ENCODE peak calls at places on chromosome 12, in four cellular contexts. One of them, this sample, is unnamed.

GRCh38 chr12:130357729-130358330 is 20.1 kb downstream of the PIWIL1 start:
- DNase-seq in GM12878: no peak
- DNase-seq in GM12891: no peak
- DNase-seq in K562: no peak
- DNase-seq in this sample: no peak

GRCh38 chr12:47085815-47086252 is 6.1 kb upstream of the AMIGO2 start:
- DNase-seq in GM12878: no peak
- DNase-seq in GM12891: no peak
- DNase-seq in K562: no peak
- DNase-seq in this sample: peak

GRCh38 chr12:42090899-42091298 is 53.8 kb downstream of the GXYLT1 start:
- DNase-seq in GM12878: no peak
- DNase-seq in GM12891: no peak
- DNase-seq in K562: no peak
- DNase-seq in this sample: no peak

GRCh38 chr12:115870527-115870926 is 407.0 kb downstream of the MED13L start:
- DNase-seq in GM12878: no peak
- DNase-seq in GM12891: no peak
- DNase-seq in K562: no peak
- DNase-seq in this sample: no peak

GRCh38 chr12:55499810-55500252 is 7.7 kb downstream of the OR6C68 start:
- DNase-seq in GM12878: no peak
- DNase-seq in GM12891: no peak
- DNase-seq in K562: no peak
- DNase-seq in this sample: no peak

GRCh38 chr12:47133981-47134380 is 54.2 kb upstream of the AMIGO2 start:
- DNase-seq in GM12878: no peak
- DNase-seq in GM12891: no peak
- DNase-seq in K562: no peak
- DNase-seq in this sample: no peak

GRCh38 chr12:56718167-56718566 is 6.9 kb downstream of the NACA start:
- DNase-seq in GM12878: no peak
- DNase-seq in GM12891: no peak
- DNase-seq in K562: peak
- DNase-seq in this sample: peak

GRCh38 chr12:110677206-110677911 is 11.6 kb downstream of the HVCN1 start:
- DNase-seq in GM12878: peak
- DNase-seq in GM12891: no peak
- DNase-seq in K562: no peak
- DNase-seq in this sample: peak

GRCh38 chr12:109927622-109928021 is 27.5 kb downstream of the TCHP start:
- DNase-seq in GM12878: no peak
- DNase-seq in GM12891: peak
- DNase-seq in K562: peak
- DNase-seq in this sample: no peak

GRCh38 chr12:85279449-85280137 is 427 bp upstream of the ALX1 start:
- DNase-seq in GM12878: no peak
- DNase-seq in GM12891: no peak
- DNase-seq in K562: no peak
- DNase-seq in this sample: no peak

GRCh38 chr12:69873429-69873828 is 48.4 kb downstream of the MYRFL start:
- DNase-seq in GM12878: no peak
- DNase-seq in GM12891: no peak
- DNase-seq in K562: no peak
- DNase-seq in this sample: no peak

GRCh38 chr12:25591132-25591531 is 38.0 kb upstream of the LMNTD1 start:
- DNase-seq in GM12878: no peak
- DNase-seq in GM12891: no peak
- DNase-seq in K562: no peak
- DNase-seq in this sample: no peak

GRCh38 chr12:14066021-14066420 is 84.6 kb upstream of the GRIN2B start:
- DNase-seq in GM12878: no peak
- DNase-seq in GM12891: no peak
- DNase-seq in K562: no peak
- DNase-seq in this sample: no peak

GRCh38 chr12:1421091-1421902 is 173.1 kb downstream of the FBXL14 start:
- DNase-seq in GM12878: no peak
- DNase-seq in GM12891: no peak
- DNase-seq in K562: no peak
- DNase-seq in this sample: peak

GRCh38 chr12:105212431-105212830 is 23.5 kb downstream of the APPL2 start:
- DNase-seq in GM12878: no peak
- DNase-seq in GM12891: no peak
- DNase-seq in K562: no peak
- DNase-seq in this sample: no peak

GRCh38 chr12:57621497-57622292 is 10.5 kb downstream of the ARHGEF25 start:
- DNase-seq in GM12878: no peak
- DNase-seq in GM12891: peak
- DNase-seq in K562: peak
- DNase-seq in this sample: peak

GRCh38 chr12:75560167-75560566 is 48.8 kb upstream of the KRR1 start:
- DNase-seq in GM12878: no peak
- DNase-seq in GM12891: no peak
- DNase-seq in K562: no peak
- DNase-seq in this sample: no peak

GRCh38 chr12:92509156-92509758 is 193.5 kb upstream of the PLEKHG7 start:
- DNase-seq in GM12878: no peak
- DNase-seq in GM12891: no peak
- DNase-seq in K562: peak
- DNase-seq in this sample: no peak

GRCh38 chr12:116143883-116144266 is 133.6 kb downstream of the MED13L start:
- DNase-seq in GM12878: no peak
- DNase-seq in GM12891: no peak
- DNase-seq in K562: no peak
- DNase-seq in this sample: no peak

GRCh38 chr12:24997496-24997895 is 48.6 kb upstream of the BCAT1 start:
- DNase-seq in GM12878: no peak
- DNase-seq in GM12891: no peak
- DNase-seq in K562: no peak
- DNase-seq in this sample: no peak

GRCh38 chr12:109606261-109607028 is 32.9 kb downstream of the MVK start:
- DNase-seq in GM12878: no peak
- DNase-seq in GM12891: no peak
- DNase-seq in K562: peak
- DNase-seq in this sample: no peak

GRCh38 chr12:120677765-120678473 is 9.0 kb upstream of the MLEC start:
- DNase-seq in GM12878: peak
- DNase-seq in GM12891: no peak
- DNase-seq in K562: no peak
- DNase-seq in this sample: no peak

GRCh38 chr12:119459481-119459880 is 125.0 kb downstream of the CCDC60 start:
- DNase-seq in GM12878: no peak
- DNase-seq in GM12891: no peak
- DNase-seq in K562: no peak
- DNase-seq in this sample: no peak

GRCh38 chr12:57888407-57889157 is 42.1 kb upstream of the CTDSP2 start:
- DNase-seq in GM12878: no peak
- DNase-seq in GM12891: no peak
- DNase-seq in K562: no peak
- DNase-seq in this sample: no peak

GRCh38 chr12:101839324-101840283 is 8.8 kb upstream of the GNPTAB start:
- DNase-seq in GM12878: no peak
- DNase-seq in GM12891: no peak
- DNase-seq in K562: peak
- DNase-seq in this sample: no peak

GRCh38 chr12:115944851-115945496 is 332.5 kb downstream of the MED13L start:
- DNase-seq in GM12878: no peak
- DNase-seq in GM12891: no peak
- DNase-seq in K562: no peak
- DNase-seq in this sample: no peak

GRCh38 chr12:122184522-122184921 is 1.6 kb downstream of the LRRC43 start:
- DNase-seq in GM12878: no peak
- DNase-seq in GM12891: peak
- DNase-seq in K562: no peak
- DNase-seq in this sample: no peak

GRCh38 chr12:89762498-89763170 is 54.0 kb upstream of the ATP2B1 start:
- DNase-seq in GM12878: peak
- DNase-seq in GM12891: no peak
- DNase-seq in K562: no peak
- DNase-seq in this sample: peak

DNA sequence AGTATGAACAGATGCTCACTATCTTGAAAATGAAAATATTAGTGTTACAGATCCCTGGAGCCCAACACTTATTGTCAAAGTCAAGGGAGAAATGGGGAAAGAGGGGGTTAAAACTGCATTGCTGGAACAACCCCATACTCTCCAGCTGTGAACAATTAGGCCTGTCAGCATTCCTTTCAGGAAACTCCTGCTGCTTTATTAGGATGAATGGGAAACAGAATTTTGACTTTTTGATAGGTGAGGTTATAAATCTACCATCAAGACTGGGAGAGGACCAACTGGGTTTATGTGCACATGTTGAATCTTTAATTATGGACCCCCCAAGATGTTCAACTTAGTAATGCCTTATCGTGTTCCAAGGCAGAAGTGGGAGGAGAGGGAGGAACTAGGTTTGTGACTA is 85.0 kb downstream of the TMTC1 start:
- DNase-seq in GM12878: no peak
- DNase-seq in GM12891: no peak
- DNase-seq in K562: no peak
- DNase-seq in this sample: no peak
- TF ChIP-seq POLR2AphosphoS5 in GM12878: no peak
- TF ChIP-seq POLR2AphosphoS5 in GM12891: no peak
- TF ChIP-seq POLR2AphosphoS5 in K562: no peak
- TF ChIP-seq POLR2AphosphoS5 in this sample: no peak

DNA sequence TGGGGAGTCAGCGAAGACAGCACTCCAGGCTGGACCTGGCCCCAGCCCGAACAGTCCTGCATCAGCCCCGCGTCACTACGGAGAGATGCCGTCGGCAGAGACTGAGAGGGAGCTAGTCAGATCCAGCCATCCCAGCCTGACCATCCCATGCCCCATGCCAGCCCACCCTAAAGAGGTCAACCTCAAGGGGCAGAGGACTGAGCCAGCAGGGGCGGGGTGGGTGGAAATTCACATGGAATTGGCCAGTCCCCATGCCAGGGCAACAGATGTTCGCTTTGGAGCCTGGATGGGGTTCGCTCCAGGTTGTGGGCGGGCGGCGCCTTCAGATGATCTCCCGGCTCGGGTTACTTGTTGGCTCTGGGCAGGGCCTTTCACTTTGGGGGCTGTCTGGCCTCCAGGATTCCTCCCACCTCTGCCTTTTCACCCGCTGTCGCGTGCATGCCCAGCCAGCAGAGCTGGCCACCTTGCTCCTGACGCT is 154.3 kb downstream of the TSPAN9 start:
- DNase-seq in GM12878: no peak
- DNase-seq in GM12891: no peak
- DNase-seq in K562: no peak
- DNase-seq in this sample: no peak
- TF ChIP-seq SPI1 in GM12878: no peak
- TF ChIP-seq SPI1 in GM12891: no peak
- TF ChIP-seq SPI1 in K562: no peak
- TF ChIP-seq SPI1 in this sample: no peak

GRCh38 chr12:95177201-95177768 is 40.0 kb downstream of the FGD6 start:
- DNase-seq in GM12878: no peak
- DNase-seq in GM12891: no peak
- DNase-seq in K562: no peak
- DNase-seq in this sample: no peak

GRCh38 chr12:95169368-95169767 is 47.9 kb downstream of the FGD6 start:
- DNase-seq in GM12878: no peak
- DNase-seq in GM12891: no peak
- DNase-seq in K562: peak
- DNase-seq in this sample: no peak

GRCh38 chr12:95178136-95178535 is 39.1 kb downstream of the FGD6 start:
- DNase-seq in GM12878: no peak
- DNase-seq in GM12891: no peak
- DNase-seq in K562: no peak
- DNase-seq in this sample: no peak

GRCh38 chr12:95168746-95169145 is 48.5 kb downstream of the FGD6 start:
- DNase-seq in GM12878: no peak
- DNase-seq in GM12891: no peak
- DNase-seq in K562: no peak
- DNase-seq in this sample: no peak

GRCh38 chr12:95173392-95174251 is 43.6 kb downstream of the FGD6 start:
- DNase-seq in GM12878: no peak
- DNase-seq in GM12891: no peak
- DNase-seq in K562: peak
- DNase-seq in this sample: no peak
- TF ChIP-seq POLR2AphosphoS5 in GM12878: no peak
- TF ChIP-seq POLR2AphosphoS5 in GM12891: no peak
- TF ChIP-seq POLR2AphosphoS5 in K562: peak
- TF ChIP-seq POLR2AphosphoS5 in this sample: no peak

GRCh38 chr12:16348435-16349131 is 1.1 kb downstream of the MGST1 start:
- DNase-seq in GM12878: peak
- DNase-seq in GM12891: no peak
- DNase-seq in K562: no peak
- DNase-seq in this sample: no peak

GRCh38 chr12:16350682-16351081 is 3.2 kb downstream of the MGST1 start:
- DNase-seq in GM12878: no peak
- DNase-seq in GM12891: no peak
- DNase-seq in K562: no peak
- DNase-seq in this sample: peak

GRCh38 chr12:16346931-16347330 is 514 bp upstream of the MGST1 start:
- DNase-seq in GM12878: no peak
- DNase-seq in GM12891: no peak
- DNase-seq in K562: no peak
- DNase-seq in this sample: no peak

GRCh38 chr12:16347391-16348298 is at the start of gene MGST1:
- DNase-seq in GM12878: peak
- DNase-seq in GM12891: peak
- DNase-seq in K562: peak
- DNase-seq in this sample: no peak

GRCh38 chr12:16349132-16349463 is 1.7 kb downstream of the MGST1 start:
- DNase-seq in GM12878: no peak
- DNase-seq in GM12891: no peak
- DNase-seq in K562: peak
- DNase-seq in this sample: peak
- TF ChIP-seq SPI1 in GM12878: no peak
- TF ChIP-seq SPI1 in GM12891: no peak
- TF ChIP-seq SPI1 in K562: no peak
- TF ChIP-seq SPI1 in this sample: peak

GRCh38 chr12:124613151-124613585 is 45.8 kb upstream of the NCOR2 start:
- DNase-seq in GM12878: no peak
- DNase-seq in GM12891: no peak
- DNase-seq in K562: no peak
- DNase-seq in this sample: no peak
- TF ChIP-seq POLR2AphosphoS5 in GM12878: no peak
- TF ChIP-seq POLR2AphosphoS5 in GM12891: no peak
- TF ChIP-seq POLR2AphosphoS5 in K562: no peak
- TF ChIP-seq POLR2AphosphoS5 in this sample: no peak

GRCh38 chr12:91316161-91316759 is 133.6 kb upstream of the DCN start:
- DNase-seq in GM12878: no peak
- DNase-seq in GM12891: no peak
- DNase-seq in K562: no peak
- DNase-seq in this sample: no peak
- TF ChIP-seq SPI1 in GM12878: no peak
- TF ChIP-seq SPI1 in GM12891: no peak
- TF ChIP-seq SPI1 in K562: no peak
- TF ChIP-seq SPI1 in this sample: no peak

DNA sequence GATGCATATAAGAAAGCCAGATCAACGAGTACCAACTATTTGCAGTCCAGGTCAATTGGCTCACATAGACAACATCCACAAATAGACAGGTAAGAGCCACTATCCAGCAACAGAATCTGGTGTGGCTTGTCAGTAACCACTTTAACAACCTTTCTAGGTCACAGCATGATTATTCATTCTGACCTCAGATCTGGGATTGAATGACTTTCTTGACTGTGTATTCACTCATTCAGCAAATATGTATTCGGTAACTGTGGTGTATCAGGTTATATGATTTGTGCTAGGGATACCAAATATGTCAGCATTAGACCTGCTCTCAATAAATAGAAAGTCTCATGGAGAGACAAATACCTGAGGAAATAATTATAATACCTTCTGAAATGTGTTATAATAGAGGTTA is 856.8 kb upstream of the MGAT4C start:
- DNase-seq in GM12878: no peak
- DNase-seq in GM12891: no peak
- DNase-seq in K562: no peak
- DNase-seq in this sample: no peak
- TF ChIP-seq POLR2AphosphoS5 in GM12878: no peak
- TF ChIP-seq POLR2AphosphoS5 in GM12891: no peak
- TF ChIP-seq POLR2AphosphoS5 in K562: no peak
- TF ChIP-seq POLR2AphosphoS5 in this sample: no peak